ENCODE peak calls at places on chromosomes 5 and 9, in nine cellular contexts. One of them, this sample, is unnamed.

GRCh38 chr9:105911104-105911911 is 217.0 kb downstream of the TMEM38B start:
- DNase-seq in psoas muscle: no peak
- DNase-seq in HCT116: no peak
- DNase-seq in RWPE1: peak
- DNase-seq in A549: no peak
- DNase-seq in HFFc6: no peak
- DNase-seq in activated B cell treated with CpG ODN at 0.5 μM for 24 hours: no peak
- DNase-seq in Calu3: no peak
- DNase-seq in CD4-positive, alpha-beta T cell: no peak
- DNase-seq in this sample: peak

GRCh38 chr5:114782869-114783268 is 386.8 kb downstream of the TRIM36 start:
- DNase-seq in Calu3: no peak
- DNase-seq in HFFc6: no peak
- DNase-seq in A549: no peak
- DNase-seq in activated B cell treated with CpG ODN at 0.5 μM for 24 hours: no peak
- DNase-seq in CD4-positive, alpha-beta T cell: no peak
- DNase-seq in HCT116: no peak
- DNase-seq in psoas muscle: peak
- DNase-seq in RWPE1: no peak
- DNase-seq in this sample: no peak

GRCh38 chr5:113891491-113891890 is 378.0 kb downstream of the YTHDC2 start:
- DNase-seq in CD4-positive, alpha-beta T cell: no peak
- DNase-seq in HCT116: no peak
- DNase-seq in psoas muscle: no peak
- DNase-seq in A549: no peak
- DNase-seq in HFFc6: no peak
- DNase-seq in activated B cell treated with CpG ODN at 0.5 μM for 24 hours: no peak
- DNase-seq in RWPE1: no peak
- DNase-seq in Calu3: no peak
- DNase-seq in this sample: no peak

GRCh38 chr9:130138791-130139190 is 33.4 kb upstream of the NCS1 start:
- DNase-seq in HCT116: no peak
- DNase-seq in CD4-positive, alpha-beta T cell: peak
- DNase-seq in A549: no peak
- DNase-seq in psoas muscle: peak
- DNase-seq in activated B cell treated with CpG ODN at 0.5 μM for 24 hours: no peak
- DNase-seq in RWPE1: peak
- DNase-seq in Calu3: no peak
- DNase-seq in HFFc6: peak
- DNase-seq in this sample: no peak

GRCh38 chr5:66207800-66208561 is 63.9 kb downstream of the SREK1 start:
- DNase-seq in psoas muscle: no peak
- DNase-seq in Calu3: no peak
- DNase-seq in HFFc6: no peak
- DNase-seq in HCT116: no peak
- DNase-seq in A549: no peak
- DNase-seq in RWPE1: peak
- DNase-seq in CD4-positive, alpha-beta T cell: no peak
- DNase-seq in activated B cell treated with CpG ODN at 0.5 μM for 24 hours: no peak
- DNase-seq in this sample: no peak

GRCh38 chr9:112447283-112447761 is 39.3 kb upstream of the KIAA1958 start:
- DNase-seq in CD4-positive, alpha-beta T cell: no peak
- DNase-seq in psoas muscle: no peak
- DNase-seq in RWPE1: peak
- DNase-seq in A549: no peak
- DNase-seq in HCT116: no peak
- DNase-seq in activated B cell treated with CpG ODN at 0.5 μM for 24 hours: no peak
- DNase-seq in HFFc6: peak
- DNase-seq in Calu3: no peak
- DNase-seq in this sample: no peak

GRCh38 chr9:24257726-24258125 is 288.0 kb downstream of the IZUMO3 start:
- DNase-seq in HCT116: no peak
- DNase-seq in Calu3: no peak
- DNase-seq in HFFc6: no peak
- DNase-seq in activated B cell treated with CpG ODN at 0.5 μM for 24 hours: no peak
- DNase-seq in psoas muscle: no peak
- DNase-seq in A549: no peak
- DNase-seq in CD4-positive, alpha-beta T cell: no peak
- DNase-seq in RWPE1: no peak
- DNase-seq in this sample: no peak

GRCh38 chr9:14466828-14467227 is 152.9 kb upstream of the NFIB start:
- DNase-seq in CD4-positive, alpha-beta T cell: no peak
- DNase-seq in psoas muscle: no peak
- DNase-seq in activated B cell treated with CpG ODN at 0.5 μM for 24 hours: no peak
- DNase-seq in Calu3: no peak
- DNase-seq in RWPE1: no peak
- DNase-seq in HFFc6: no peak
- DNase-seq in HCT116: no peak
- DNase-seq in A549: no peak
- DNase-seq in this sample: no peak

GRCh38 chr5:93360436-93361100 is 220.5 kb downstream of the NR2F1-AS1 start:
- DNase-seq in A549: no peak
- DNase-seq in HFFc6: no peak
- DNase-seq in CD4-positive, alpha-beta T cell: no peak
- DNase-seq in HCT116: no peak
- DNase-seq in activated B cell treated with CpG ODN at 0.5 μM for 24 hours: no peak
- DNase-seq in RWPE1: no peak
- DNase-seq in Calu3: no peak
- DNase-seq in psoas muscle: no peak
- DNase-seq in this sample: no peak

GRCh38 chr5:62585751-62586150 is 7.1 kb downstream of the LRRC70 start:
- DNase-seq in HFFc6: no peak
- DNase-seq in psoas muscle: no peak
- DNase-seq in HCT116: no peak
- DNase-seq in A549: no peak
- DNase-seq in activated B cell treated with CpG ODN at 0.5 μM for 24 hours: no peak
- DNase-seq in RWPE1: no peak
- DNase-seq in Calu3: no peak
- DNase-seq in CD4-positive, alpha-beta T cell: no peak
- DNase-seq in this sample: no peak

GRCh38 chr9:131539223-131539923 is 6.0 kb upstream of the PRRT1B start:
- DNase-seq in A549: no peak
- DNase-seq in HCT116: no peak
- DNase-seq in Calu3: no peak
- DNase-seq in RWPE1: no peak
- DNase-seq in CD4-positive, alpha-beta T cell: no peak
- DNase-seq in activated B cell treated with CpG ODN at 0.5 μM for 24 hours: no peak
- DNase-seq in HFFc6: no peak
- DNase-seq in psoas muscle: no peak
- DNase-seq in this sample: no peak

DNA sequence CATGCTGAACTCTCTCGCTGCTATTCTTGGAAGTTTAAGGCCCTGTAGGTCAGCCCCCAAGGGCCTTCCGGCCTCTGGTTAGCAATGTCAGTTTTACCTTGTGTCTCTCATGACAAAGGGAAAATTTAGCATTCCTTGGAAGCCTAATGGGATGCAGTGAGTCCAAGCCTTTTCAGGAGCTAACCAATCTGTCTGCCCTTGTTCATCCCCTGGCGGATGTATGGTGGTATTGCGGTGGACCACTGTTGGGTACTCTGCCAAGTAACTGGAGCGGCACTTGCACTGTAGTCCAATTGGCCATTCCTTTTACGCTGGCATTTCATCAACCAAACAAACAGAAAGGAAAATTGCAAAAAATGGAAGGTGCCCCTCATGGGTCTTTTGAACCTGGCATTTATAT is 318.4 kb upstream of the NMUR2 start:
- DNase-seq in psoas muscle: no peak
- DNase-seq in activated B cell treated with CpG ODN at 0.5 μM for 24 hours: no peak
- DNase-seq in Calu3: no peak
- DNase-seq in RWPE1: no peak
- DNase-seq in CD4-positive, alpha-beta T cell: no peak
- DNase-seq in HFFc6: no peak
- DNase-seq in A549: no peak
- DNase-seq in HCT116: no peak
- DNase-seq in this sample: no peak
- TF ChIP-seq CTCF in psoas muscle: no peak
- TF ChIP-seq CTCF in activated B cell treated with CpG ODN at 0.5 μM for 24 hours: no peak
- TF ChIP-seq CTCF in Calu3: no peak
- TF ChIP-seq CTCF in RWPE1: no peak
- TF ChIP-seq CTCF in CD4-positive, alpha-beta T cell: no peak
- TF ChIP-seq CTCF in HFFc6: no peak
- TF ChIP-seq CTCF in A549: no peak
- TF ChIP-seq CTCF in HCT116: no peak
- TF ChIP-seq CTCF in this sample: no peak

DNA sequence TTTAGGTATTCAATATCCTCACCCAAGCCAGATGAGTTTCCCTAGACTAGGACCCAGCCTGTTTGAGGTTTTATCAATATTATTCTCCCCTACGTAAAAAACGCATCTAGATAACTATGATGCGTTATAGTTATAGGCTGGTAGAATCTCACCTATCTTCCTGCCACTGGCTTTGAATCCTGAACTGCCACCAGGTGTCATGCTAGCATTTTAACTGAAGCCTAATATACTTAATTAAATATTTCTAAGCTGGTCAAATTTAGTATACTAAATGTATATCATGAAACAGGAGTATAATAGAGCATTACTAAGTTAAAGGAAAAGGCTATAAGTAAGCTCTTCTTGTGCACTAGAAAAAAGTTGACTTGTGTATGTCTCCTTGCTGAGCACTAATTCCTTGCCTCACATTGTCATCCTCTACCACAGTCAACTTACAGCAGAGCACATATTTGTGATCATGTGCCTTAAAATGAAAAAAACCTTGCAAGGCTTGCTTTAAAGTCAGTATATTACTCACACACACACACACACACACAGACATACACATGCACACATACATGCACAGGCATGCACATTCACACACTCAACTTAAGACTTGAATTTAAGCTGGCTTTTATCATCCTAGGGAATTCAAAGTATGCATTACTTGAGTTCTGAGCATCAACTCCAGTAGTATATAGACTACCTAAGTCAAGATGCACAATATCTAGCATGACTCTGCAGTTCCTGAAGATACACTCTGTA is 303.4 kb downstream of the ADGRV1 start:
- DNase-seq in activated B cell treated with CpG ODN at 0.5 μM for 24 hours: no peak
- DNase-seq in CD4-positive, alpha-beta T cell: no peak
- DNase-seq in A549: no peak
- DNase-seq in HCT116: no peak
- DNase-seq in Calu3: no peak
- DNase-seq in HFFc6: no peak
- DNase-seq in psoas muscle: no peak
- DNase-seq in RWPE1: no peak
- DNase-seq in this sample: no peak
- TF ChIP-seq CTCF in activated B cell treated with CpG ODN at 0.5 μM for 24 hours: no peak
- TF ChIP-seq CTCF in CD4-positive, alpha-beta T cell: no peak
- TF ChIP-seq CTCF in A549: peak
- TF ChIP-seq CTCF in HCT116: no peak
- TF ChIP-seq CTCF in Calu3: peak
- TF ChIP-seq CTCF in HFFc6: peak
- TF ChIP-seq CTCF in psoas muscle: no peak
- TF ChIP-seq CTCF in RWPE1: peak
- TF ChIP-seq CTCF in this sample: peak

GRCh38 chr5:139394123-139394653 is 716 bp downstream of the PROB1 start:
- DNase-seq in Calu3: no peak
- DNase-seq in activated B cell treated with CpG ODN at 0.5 μM for 24 hours: peak
- DNase-seq in CD4-positive, alpha-beta T cell: peak
- DNase-seq in HCT116: no peak
- DNase-seq in HFFc6: no peak
- DNase-seq in RWPE1: no peak
- DNase-seq in A549: no peak
- DNase-seq in psoas muscle: peak
- DNase-seq in this sample: no peak
- TF ChIP-seq CTCF in Calu3: no peak
- TF ChIP-seq CTCF in activated B cell treated with CpG ODN at 0.5 μM for 24 hours: no peak
- TF ChIP-seq CTCF in CD4-positive, alpha-beta T cell: peak
- TF ChIP-seq CTCF in HCT116: no peak
- TF ChIP-seq CTCF in HFFc6: peak
- TF ChIP-seq CTCF in RWPE1: no peak
- TF ChIP-seq CTCF in A549: no peak
- TF ChIP-seq CTCF in psoas muscle: peak
- TF ChIP-seq CTCF in this sample: no peak

GRCh38 chr5:55551298-55551846 is 16.6 kb upstream of the PLPP1 start:
- DNase-seq in activated B cell treated with CpG ODN at 0.5 μM for 24 hours: no peak
- DNase-seq in Calu3: no peak
- DNase-seq in psoas muscle: no peak
- DNase-seq in RWPE1: peak
- DNase-seq in A549: no peak
- DNase-seq in HCT116: no peak
- DNase-seq in HFFc6: no peak
- DNase-seq in CD4-positive, alpha-beta T cell: no peak
- DNase-seq in this sample: no peak

GRCh38 chr5:55551904-55552303 is 17.1 kb upstream of the PLPP1 start:
- DNase-seq in activated B cell treated with CpG ODN at 0.5 μM for 24 hours: no peak
- DNase-seq in HFFc6: no peak
- DNase-seq in HCT116: no peak
- DNase-seq in Calu3: no peak
- DNase-seq in psoas muscle: no peak
- DNase-seq in A549: no peak
- DNase-seq in RWPE1: no peak
- DNase-seq in CD4-positive, alpha-beta T cell: no peak
- DNase-seq in this sample: no peak

GRCh38 chr5:55544341-55544740 is 9.6 kb upstream of the PLPP1 start:
- DNase-seq in A549: no peak
- DNase-seq in CD4-positive, alpha-beta T cell: no peak
- DNase-seq in Calu3: no peak
- DNase-seq in activated B cell treated with CpG ODN at 0.5 μM for 24 hours: no peak
- DNase-seq in psoas muscle: no peak
- DNase-seq in RWPE1: peak
- DNase-seq in HCT116: no peak
- DNase-seq in HFFc6: no peak
- DNase-seq in this sample: no peak

GRCh38 chr5:55547792-55548191 is 13.0 kb upstream of the PLPP1 start:
- DNase-seq in HCT116: no peak
- DNase-seq in HFFc6: no peak
- DNase-seq in A549: no peak
- DNase-seq in psoas muscle: no peak
- DNase-seq in RWPE1: no peak
- DNase-seq in activated B cell treated with CpG ODN at 0.5 μM for 24 hours: no peak
- DNase-seq in Calu3: no peak
- DNase-seq in CD4-positive, alpha-beta T cell: no peak
- DNase-seq in this sample: peak

GRCh38 chr5:55546991-55547390 is 12.2 kb upstream of the PLPP1 start:
- DNase-seq in HCT116: no peak
- DNase-seq in activated B cell treated with CpG ODN at 0.5 μM for 24 hours: no peak
- DNase-seq in A549: no peak
- DNase-seq in psoas muscle: no peak
- DNase-seq in HFFc6: no peak
- DNase-seq in RWPE1: no peak
- DNase-seq in Calu3: peak
- DNase-seq in CD4-positive, alpha-beta T cell: no peak
- DNase-seq in this sample: peak
- TF ChIP-seq CTCF in HCT116: peak
- TF ChIP-seq CTCF in activated B cell treated with CpG ODN at 0.5 μM for 24 hours: no peak
- TF ChIP-seq CTCF in A549: no peak
- TF ChIP-seq CTCF in psoas muscle: no peak
- TF ChIP-seq CTCF in HFFc6: no peak
- TF ChIP-seq CTCF in RWPE1: no peak
- TF ChIP-seq CTCF in Calu3: no peak
- TF ChIP-seq CTCF in CD4-positive, alpha-beta T cell: no peak
- TF ChIP-seq CTCF in this sample: peak

DNA sequence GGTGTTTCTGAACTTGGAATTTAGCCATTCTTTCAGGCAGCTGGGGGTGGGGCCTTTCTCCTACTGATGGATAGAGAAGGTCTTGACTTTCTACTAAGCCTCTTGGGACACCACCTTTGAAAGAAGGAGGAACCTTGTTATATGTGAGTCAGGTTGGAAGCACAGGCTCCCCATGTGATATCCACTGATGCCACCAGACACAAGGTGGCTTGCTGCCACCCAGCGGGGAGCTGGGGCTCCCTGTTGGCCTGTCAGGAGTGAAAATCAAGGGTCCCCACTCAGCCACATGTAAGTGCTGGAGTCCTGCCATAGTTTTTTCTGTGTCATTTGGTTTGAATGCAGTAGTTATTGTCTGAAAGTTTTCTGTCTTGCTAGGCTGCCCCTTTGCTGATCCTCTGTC is 252.4 kb upstream of the NFIL3 start:
- DNase-seq in RWPE1: peak
- DNase-seq in Calu3: peak
- DNase-seq in activated B cell treated with CpG ODN at 0.5 μM for 24 hours: no peak
- DNase-seq in psoas muscle: no peak
- DNase-seq in HCT116: peak
- DNase-seq in CD4-positive, alpha-beta T cell: no peak
- DNase-seq in HFFc6: peak
- DNase-seq in A549: no peak
- DNase-seq in this sample: peak
- TF ChIP-seq CTCF in RWPE1: peak
- TF ChIP-seq CTCF in Calu3: peak
- TF ChIP-seq CTCF in activated B cell treated with CpG ODN at 0.5 μM for 24 hours: no peak
- TF ChIP-seq CTCF in psoas muscle: no peak
- TF ChIP-seq CTCF in HCT116: peak
- TF ChIP-seq CTCF in CD4-positive, alpha-beta T cell: no peak
- TF ChIP-seq CTCF in HFFc6: peak
- TF ChIP-seq CTCF in A549: peak
- TF ChIP-seq CTCF in this sample: peak

This sample was measured in Caco-2.